ENCODE peak calls at places on chromosomes 12 and 14, in seven cellular contexts. J, A, F, T, N, W and P are unnamed samples.

GRCh38 chr12:131816495-131816894 is 11.7 kb upstream of the MMP17 start:
- DNase-seq in J (no peak), A (no peak), F (no peak), T (no peak), N (no peak), W (no peak), P (no peak)

GRCh38 chr14:71410578-71411279 is 503.5 kb downstream of the PCNX1 start:
- DNase-seq in J (no peak), A (no peak), F (no peak), T (no peak), N (no peak), W (no peak), P (no peak)

GRCh38 chr14:92600318-92601053 is 86.9 kb downstream of the RIN3 start:
- DNase-seq in J (peak; percentile 38), A (no peak), F (no peak), T (no peak), N (no peak), W (no peak), P (no peak)

GRCh38 chr14:74620497-74620921 is 8.5 kb upstream of the LTBP2 start:
- DNase-seq in J (no peak), A (no peak), F (no peak), T (no peak), N (no peak), W (no peak), P (peak; percentile 76)

GRCh38 chr12:88026196-88026595 is 3.0 kb downstream of the C12orf50 start:
- DNase-seq in J (no peak), A (no peak), F (no peak), T (no peak), N (no peak), W (no peak), P (no peak)

GRCh38 chr12:666766-667308 is 3.6 kb upstream of the NINJ2 start:
- DNase-seq in J (peak; percentile 87), A (no peak), F (peak; percentile 49), T (peak; percentile 35), N (no peak), W (no peak), P (peak; percentile 46)

GRCh38 chr12:62930546-62931425 is 4.2 kb downstream of the PPM1H start:
- DNase-seq in J (no peak), A (no peak), F (no peak), T (no peak), N (no peak), W (no peak), P (peak; percentile 60)

GRCh38 chr12:64618953-64619590 is 8.8 kb downstream of the RASSF3 start:
- DNase-seq in J (peak; percentile 77), A (no peak), F (peak; percentile 55), T (no peak), N (no peak), W (no peak), P (no peak)

GRCh38 chr12:52026267-52026666 is 19.5 kb downstream of the TAMALIN start:
- DNase-seq in J (no peak), A (no peak), F (no peak), T (no peak), N (no peak), W (no peak), P (no peak)

GRCh38 chr14:57189070-57189469 is 79.6 kb downstream of the EXOC5 start:
- DNase-seq in J (no peak), A (peak; percentile 19), F (no peak), T (no peak), N (peak; percentile 5), W (no peak), P (peak; percentile 77)

GRCh38 chr14:39467889-39468524 is 35.8 kb upstream of the FBXO33 start:
- DNase-seq in J (peak; percentile 82), A (no peak), F (no peak), T (no peak), N (no peak), W (no peak), P (peak; percentile 55)

GRCh38 chr14:94310248-94310647 is 12.9 kb downstream of the SERPINA6 start:
- DNase-seq in J (no peak), A (peak; percentile 0), F (no peak), T (no peak), N (no peak), W (no peak), P (no peak)

GRCh38 chr12:38543151-38543550 is 226.6 kb downstream of the ALG10B start:
- DNase-seq in J (peak; percentile 5), A (no peak), F (no peak), T (no peak), N (no peak), W (no peak), P (no peak)

GRCh38 chr12:5433081-5433839 is 1.4 kb downstream of the NTF3 start:
- DNase-seq in J (no peak), A (no peak), F (no peak), T (no peak), N (no peak), W (no peak), P (peak; percentile 33)

GRCh38 chr12:128827724-128828123 is 4.0 kb upstream of the SLC15A4 start:
- DNase-seq in J (no peak), A (no peak), F (no peak), T (no peak), N (no peak), W (no peak), P (no peak)

GRCh38 chr12:94460594-94460959 is 910 bp upstream of the CEP83 start:
- DNase-seq in J (no peak), A (no peak), F (no peak), T (no peak), N (no peak), W (no peak), P (no peak)

GRCh38 chr12:54058189-54058917 is 4.7 kb downstream of the HOXC4 start:
- DNase-seq in J (no peak), A (no peak), F (no peak), T (no peak), N (no peak), W (no peak), P (no peak)

GRCh38 chr12:75905975-75906374 is 125.6 kb downstream of the PHLDA1 start:
- DNase-seq in J (no peak), A (no peak), F (no peak), T (no peak), N (no peak), W (no peak), P (no peak)

GRCh38 chr14:101110729-101111619 is 207.5 kb upstream of the RTL1 start:
- DNase-seq in J (no peak), A (no peak), F (no peak), T (no peak), N (no peak), W (peak; percentile 66), P (no peak)

GRCh38 chr12:79614730-79615129 is 76.0 kb downstream of the PAWR start:
- DNase-seq in J (no peak), A (peak; percentile 40), F (no peak), T (no peak), N (no peak), W (no peak), P (no peak)

GRCh38 chr14:42930058-42930457 is 1323.4 kb downstream of the LRFN5 start:
- DNase-seq in J (no peak), A (no peak), F (no peak), T (no peak), N (no peak), W (peak; percentile 55), P (peak; percentile 49)

GRCh38 chr12:52285851-52286530 is 5.3 kb downstream of the KRT81 start:
- DNase-seq in J (no peak), A (no peak), F (no peak), T (no peak), N (no peak), W (peak; percentile 65), P (no peak)

GRCh38 chr12:130031571-130032189 is 127.9 kb upstream of the TMEM132D start:
- DNase-seq in J (peak; percentile 49), A (peak; percentile 73), F (peak; percentile 75), T (peak; percentile 27), N (no peak), W (peak; percentile 80), P (peak; percentile 64)

GRCh38 chr12:92898755-92899154 is 30.3 kb downstream of the EEA1 start:
- DNase-seq in J (no peak), A (no peak), F (no peak), T (no peak), N (no peak), W (no peak), P (no peak)

GRCh38 chr14:20501346-20501745 is 4.0 kb upstream of the RNASE10 start:
- DNase-seq in J (no peak), A (no peak), F (no peak), T (no peak), N (no peak), W (no peak), P (no peak)

GRCh38 chr12:106360400-106360994 is 2.9 kb downstream of the POLR3B start:
- DNase-seq in J (no peak), A (no peak), F (no peak), T (no peak), N (no peak), W (no peak), P (no peak)

GRCh38 chr12:132162508-132163031 is 18.3 kb downstream of the NOC4L start:
- DNase-seq in J (no peak), A (no peak), F (no peak), T (no peak), N (no peak), W (peak; percentile 74), P (peak; percentile 57)

GRCh38 chr12:63862187-63863107 is 17.9 kb downstream of the SRGAP1 start:
- DNase-seq in J (no peak), A (no peak), F (no peak), T (no peak), N (no peak), W (no peak), P (no peak)

GRCh38 chr14:74979442-74980397 is 23.0 kb upstream of the EIF2B2 start:
- DNase-seq in J (no peak), A (peak; percentile 27), F (peak; percentile 24), T (no peak), N (no peak), W (no peak), P (peak; percentile 96)